ENCODE peak calls at places on chromosomes 16 and 17, in seven cellular contexts. One of them, this sample, is unnamed. For H3K79me1, the result is how much of the 10 kb centered on the place peaks cover.

GRCh38 chr17:40993856-40994255 is at the start of gene KRTAP3-3:
- DNase-seq in mesenchymal stem cell: no peak
- DNase-seq in neuronal stem cell: no peak
- DNase-seq in IMR-90: no peak
- DNase-seq in H9: no peak
- DNase-seq in H1: no peak
- DNase-seq in trophoblast cell: no peak
- DNase-seq in this sample: peak

GRCh38 chr17:8542599-8542998 is 87.9 kb downstream of the MYH10 start:
- DNase-seq in mesenchymal stem cell: no peak
- DNase-seq in neuronal stem cell: no peak
- DNase-seq in IMR-90: no peak
- DNase-seq in H9: no peak
- DNase-seq in H1: no peak
- DNase-seq in trophoblast cell: no peak
- DNase-seq in this sample: no peak

GRCh38 chr16:30998852-30999761 is 11.3 kb downstream of the STX1B start:
- DNase-seq in mesenchymal stem cell: peak
- DNase-seq in neuronal stem cell: no peak
- DNase-seq in IMR-90: no peak
- DNase-seq in H9: no peak
- DNase-seq in H1: no peak
- DNase-seq in trophoblast cell: no peak
- DNase-seq in this sample: no peak

GRCh38 chr17:80780381-80781187 is 211.1 kb upstream of the CHMP6 start:
- DNase-seq in mesenchymal stem cell: peak
- DNase-seq in neuronal stem cell: no peak
- DNase-seq in IMR-90: peak
- DNase-seq in H9: no peak
- DNase-seq in H1: no peak
- DNase-seq in trophoblast cell: peak
- DNase-seq in this sample: no peak

GRCh38 chr16:85959686-85960085 is 60.7 kb downstream of the IRF8 start:
- DNase-seq in mesenchymal stem cell: no peak
- DNase-seq in neuronal stem cell: no peak
- DNase-seq in IMR-90: no peak
- DNase-seq in H9: no peak
- DNase-seq in H1: no peak
- DNase-seq in trophoblast cell: no peak
- DNase-seq in this sample: no peak

GRCh38 chr17:81652901-81653771 is 3.2 kb downstream of the PDE6G start:
- DNase-seq in mesenchymal stem cell: no peak
- DNase-seq in neuronal stem cell: no peak
- DNase-seq in IMR-90: no peak
- DNase-seq in H9: peak
- DNase-seq in H1: no peak
- DNase-seq in trophoblast cell: no peak
- DNase-seq in this sample: peak

GRCh38 chr17:57751348-57751970 is 6.4 kb upstream of the CCDC182 start:
- DNase-seq in mesenchymal stem cell: no peak
- DNase-seq in neuronal stem cell: no peak
- DNase-seq in IMR-90: no peak
- DNase-seq in H9: no peak
- DNase-seq in H1: no peak
- DNase-seq in trophoblast cell: no peak
- DNase-seq in this sample: no peak

GRCh38 chr17:57412520-57413096 is 156.3 kb downstream of the MSI2 start:
- DNase-seq in mesenchymal stem cell: no peak
- DNase-seq in neuronal stem cell: no peak
- DNase-seq in IMR-90: no peak
- DNase-seq in H9: no peak
- DNase-seq in H1: no peak
- DNase-seq in trophoblast cell: no peak
- DNase-seq in this sample: no peak

GRCh38 chr17:2264023-2264860 is 39.3 kb downstream of the SMG6 start:
- DNase-seq in mesenchymal stem cell: peak
- DNase-seq in neuronal stem cell: no peak
- DNase-seq in IMR-90: peak
- DNase-seq in H9: no peak
- DNase-seq in H1: no peak
- DNase-seq in trophoblast cell: no peak
- DNase-seq in this sample: no peak

GRCh38 chr16:84362410-84362809 is 5.9 kb upstream of the ATP2C2 start:
- DNase-seq in mesenchymal stem cell: no peak
- DNase-seq in neuronal stem cell: peak
- DNase-seq in IMR-90: no peak
- DNase-seq in H9: peak
- DNase-seq in H1: no peak
- DNase-seq in trophoblast cell: no peak
- DNase-seq in this sample: peak

GRCh38 chr17:75418523-75419050 is 13.1 kb upstream of the GRB2 start:
- DNase-seq in mesenchymal stem cell: no peak
- DNase-seq in neuronal stem cell: no peak
- DNase-seq in IMR-90: no peak
- DNase-seq in H9: no peak
- DNase-seq in H1: no peak
- DNase-seq in trophoblast cell: no peak
- DNase-seq in this sample: no peak

GRCh38 chr17:82889496-82890338 is 49.9 kb upstream of the ZNF750 start:
- DNase-seq in mesenchymal stem cell: no peak
- DNase-seq in neuronal stem cell: no peak
- DNase-seq in IMR-90: no peak
- DNase-seq in H9: no peak
- DNase-seq in H1: no peak
- DNase-seq in trophoblast cell: peak
- DNase-seq in this sample: peak

GRCh38 chr17:51166198-51166986 is at the start of gene NME2:
- DNase-seq in mesenchymal stem cell: peak
- DNase-seq in neuronal stem cell: peak
- DNase-seq in IMR-90: peak
- DNase-seq in H9: peak
- DNase-seq in H1: peak
- DNase-seq in trophoblast cell: peak
- DNase-seq in this sample: peak

GRCh38 chr17:51165680-51166197 is 472 bp upstream of the NME2 start:
- DNase-seq in mesenchymal stem cell: no peak
- DNase-seq in neuronal stem cell: no peak
- DNase-seq in IMR-90: peak
- DNase-seq in H9: peak
- DNase-seq in H1: no peak
- DNase-seq in trophoblast cell: no peak
- DNase-seq in this sample: no peak

GRCh38 chr17:51166987-51167931 is 1.0 kb downstream of the NME2 start:
- DNase-seq in mesenchymal stem cell: peak
- DNase-seq in neuronal stem cell: peak
- DNase-seq in IMR-90: peak
- DNase-seq in H9: peak
- DNase-seq in H1: no peak
- DNase-seq in trophoblast cell: peak
- DNase-seq in this sample: peak

GRCh38 chr17:51161541-51161940 is 4.7 kb upstream of the NME2 start:
- DNase-seq in mesenchymal stem cell: no peak
- DNase-seq in neuronal stem cell: no peak
- DNase-seq in IMR-90: no peak
- DNase-seq in H9: no peak
- DNase-seq in H1: no peak
- DNase-seq in trophoblast cell: no peak
- DNase-seq in this sample: no peak

GRCh38 chr17:51164911-51165679 is 1.1 kb upstream of the NME2 start:
- DNase-seq in mesenchymal stem cell: no peak
- DNase-seq in neuronal stem cell: no peak
- DNase-seq in IMR-90: no peak
- DNase-seq in H9: peak
- DNase-seq in H1: no peak
- DNase-seq in trophoblast cell: no peak
- DNase-seq in this sample: peak
- H3K79me1 ChIP-seq in mesenchymal stem cell: under half
- H3K79me1 ChIP-seq in neuronal stem cell: under half
- H3K79me1 ChIP-seq in IMR-90: under half
- H3K79me1 ChIP-seq in H9: under half
- H3K79me1 ChIP-seq in H1: under half
- H3K79me1 ChIP-seq in trophoblast cell: under half
- H3K79me1 ChIP-seq in this sample: under half

DNA sequence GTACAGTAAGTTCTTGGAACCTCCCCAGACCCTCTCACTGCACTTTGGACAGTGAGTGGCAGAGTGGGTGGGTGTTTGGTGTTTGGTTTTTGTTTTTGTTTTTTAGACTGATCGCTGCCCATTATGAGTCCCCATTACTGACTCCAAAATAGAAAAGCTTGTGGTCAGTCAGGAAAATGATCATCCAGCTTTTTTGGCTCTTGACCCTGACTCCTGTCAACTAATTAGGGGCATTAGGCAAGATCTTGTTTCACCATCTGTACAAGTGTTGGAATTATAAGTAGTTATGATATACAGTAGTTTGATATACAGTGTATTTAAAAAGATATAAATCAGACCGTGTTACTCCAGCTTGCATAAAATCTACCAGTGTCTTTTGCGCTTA is 6.3 kb downstream of the LYRM1 start:
- DNase-seq in mesenchymal stem cell: no peak
- DNase-seq in neuronal stem cell: no peak
- DNase-seq in IMR-90: no peak
- DNase-seq in H9: no peak
- DNase-seq in H1: no peak
- DNase-seq in trophoblast cell: no peak
- DNase-seq in this sample: no peak
- H3K4me2 ChIP-seq in mesenchymal stem cell: peak
- H3K4me2 ChIP-seq in neuronal stem cell: no peak
- H3K4me2 ChIP-seq in IMR-90: peak
- H3K4me2 ChIP-seq in H9: no peak
- H3K4me2 ChIP-seq in H1: no peak
- H3K4me2 ChIP-seq in trophoblast cell: peak
- H3K4me2 ChIP-seq in this sample: no peak

DNA sequence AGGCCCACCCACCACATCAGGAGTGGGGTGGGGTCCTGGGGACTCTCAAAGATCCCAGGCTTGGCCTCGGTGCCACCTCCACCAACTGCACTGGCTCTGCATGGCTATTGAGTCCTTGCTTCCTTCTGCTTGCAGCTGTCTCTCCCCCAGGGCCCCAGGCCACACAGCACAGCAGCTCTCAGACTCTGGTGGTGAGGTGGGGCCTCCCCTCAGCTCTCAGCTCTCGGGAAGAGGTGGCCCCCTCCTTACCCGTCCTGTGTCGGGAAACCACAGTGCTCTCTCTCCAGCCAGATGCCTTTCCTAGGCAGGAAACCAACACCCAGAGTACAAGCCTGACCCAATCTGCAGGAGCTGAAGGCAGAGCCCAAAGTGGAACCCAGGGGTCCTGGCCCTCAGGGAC is 18.6 kb downstream of the SRCIN1 start:
- DNase-seq in mesenchymal stem cell: no peak
- DNase-seq in neuronal stem cell: no peak
- DNase-seq in IMR-90: no peak
- DNase-seq in H9: no peak
- DNase-seq in H1: no peak
- DNase-seq in trophoblast cell: no peak
- DNase-seq in this sample: no peak
- H3K18ac ChIP-seq in mesenchymal stem cell: no peak
- H3K18ac ChIP-seq in neuronal stem cell: peak
- H3K18ac ChIP-seq in IMR-90: no peak
- H3K18ac ChIP-seq in H9: no peak
- H3K18ac ChIP-seq in H1: no peak
- H3K18ac ChIP-seq in trophoblast cell: no peak
- H3K18ac ChIP-seq in this sample: no peak

DNA sequence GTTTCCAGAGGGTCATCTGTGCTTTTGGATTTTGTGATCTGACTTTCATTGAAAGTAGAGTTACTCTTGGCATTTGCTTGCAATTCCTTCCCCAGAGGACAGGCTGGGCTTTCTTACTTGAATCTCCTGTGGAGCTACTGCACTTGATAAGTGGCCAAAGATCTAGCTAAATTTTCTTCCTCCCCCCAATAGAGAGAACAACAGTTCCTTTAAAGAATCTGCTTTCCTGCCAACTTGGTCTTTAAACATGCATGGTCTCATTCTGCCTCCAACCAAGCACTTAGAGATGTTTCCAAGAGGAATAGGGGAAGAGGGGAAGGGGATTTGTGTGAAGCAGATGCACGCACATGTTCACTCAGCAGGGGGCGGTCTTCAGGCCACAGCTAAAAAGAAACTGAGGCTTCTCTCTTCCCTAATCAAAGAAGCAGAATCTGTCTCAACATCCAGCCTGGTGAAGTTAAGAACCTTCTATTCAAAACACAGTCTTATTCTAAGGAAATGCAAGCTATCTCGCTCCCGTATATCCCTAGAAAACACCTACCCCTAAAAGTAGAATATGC is 229.6 kb downstream of the ZFHX3 start:
- DNase-seq in mesenchymal stem cell: no peak
- DNase-seq in neuronal stem cell: no peak
- DNase-seq in IMR-90: no peak
- DNase-seq in H9: no peak
- DNase-seq in H1: peak
- DNase-seq in trophoblast cell: no peak
- DNase-seq in this sample: peak
- H3K79me1 ChIP-seq in mesenchymal stem cell: under half
- H3K79me1 ChIP-seq in neuronal stem cell: under half
- H3K79me1 ChIP-seq in IMR-90: under half
- H3K79me1 ChIP-seq in H9: under half
- H3K79me1 ChIP-seq in H1: under half
- H3K79me1 ChIP-seq in trophoblast cell: under half
- H3K79me1 ChIP-seq in this sample: under half

GRCh38 chr17:42072323-42073187 is 22.2 kb upstream of the C17orf113 start:
- DNase-seq in mesenchymal stem cell: no peak
- DNase-seq in neuronal stem cell: no peak
- DNase-seq in IMR-90: no peak
- DNase-seq in H9: no peak
- DNase-seq in H1: no peak
- DNase-seq in trophoblast cell: no peak
- DNase-seq in this sample: no peak
- H3K4me2 ChIP-seq in mesenchymal stem cell: peak
- H3K4me2 ChIP-seq in neuronal stem cell: peak
- H3K4me2 ChIP-seq in IMR-90: no peak
- H3K4me2 ChIP-seq in H9: peak
- H3K4me2 ChIP-seq in H1: peak
- H3K4me2 ChIP-seq in trophoblast cell: peak
- H3K4me2 ChIP-seq in this sample: peak

DNA sequence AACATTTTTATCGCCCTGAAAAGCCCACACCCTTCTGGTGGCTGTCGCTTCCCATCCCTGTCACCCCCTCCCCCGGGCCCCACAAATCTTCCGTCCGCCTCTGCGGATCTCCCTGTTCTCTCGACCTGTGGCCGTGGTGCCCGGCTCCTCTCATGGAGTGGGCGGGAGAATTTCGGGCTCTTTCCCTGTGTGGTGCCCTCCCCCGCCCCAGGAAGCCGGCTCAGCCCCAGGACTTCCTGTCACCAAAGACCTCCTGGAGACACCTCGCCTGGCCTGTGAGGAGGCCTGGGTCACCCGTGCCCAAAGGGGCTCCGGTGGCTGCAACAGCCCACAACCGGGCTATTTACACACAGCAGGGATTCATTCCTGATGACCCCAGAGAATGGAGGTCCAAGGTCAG is 26.1 kb upstream of the UBE2I start:
- DNase-seq in mesenchymal stem cell: no peak
- DNase-seq in neuronal stem cell: no peak
- DNase-seq in IMR-90: no peak
- DNase-seq in H9: no peak
- DNase-seq in H1: no peak
- DNase-seq in trophoblast cell: no peak
- DNase-seq in this sample: no peak
- H3K18ac ChIP-seq in mesenchymal stem cell: no peak
- H3K18ac ChIP-seq in neuronal stem cell: no peak
- H3K18ac ChIP-seq in IMR-90: no peak
- H3K18ac ChIP-seq in H9: no peak
- H3K18ac ChIP-seq in H1: no peak
- H3K18ac ChIP-seq in trophoblast cell: no peak
- H3K18ac ChIP-seq in this sample: no peak